ENCODE peak calls at places on chromosomes 3 and 15, in six cellular contexts. S is NCI-H1930, H is NCI-H1105 treated with DMSO at 0.1 percent for 48 hours, G is T-helper 2 cell, I is lung microvascular endothelial cell, T is neural crest cell. Y is an unnamed sample.

GRCh38 chr15:82122754-82123400 is 77.1 kb upstream of the MEX3B start:
- DNase-seq in I (peak; percentile 93), S (no peak), T (no peak), G (no peak), H (no peak), Y (no peak)

GRCh38 chr3:77354958-77355357 is 315.1 kb downstream of the ROBO2 start:
- DNase-seq in G (no peak), H (no peak), I (no peak), T (no peak), S (no peak), Y (no peak)

GRCh38 chr3:81394656-81395055 is 366.8 kb downstream of the GBE1 start:
- DNase-seq in I (no peak), S (peak; percentile 49), G (no peak), T (no peak), H (peak; percentile 25), Y (no peak)

GRCh38 chr15:78087944-78088772 is 4.2 kb upstream of the SH2D7 start:
- DNase-seq in I (no peak), G (no peak), T (no peak), S (no peak), H (no peak), Y (no peak)

GRCh38 chr15:88653200-88654064 is 14.6 kb downstream of the ISG20 start:
- DNase-seq in H (no peak), I (no peak), S (no peak), G (no peak), T (no peak), Y (no peak)

GRCh38 chr3:24220859-24221657 is 273.6 kb downstream of the THRB start:
- DNase-seq in H (no peak), T (no peak), S (no peak), G (no peak), I (peak; percentile 86), Y (no peak)

GRCh38 chr3:27639271-27639670 is 82.9 kb downstream of the EOMES start:
- DNase-seq in I (no peak), T (no peak), G (no peak), S (no peak), H (no peak), Y (peak; percentile 34)

GRCh38 chr15:91291673-91292072 is 191.6 kb downstream of the SV2B start:
- DNase-seq in H (no peak), I (peak; percentile 2), S (no peak), T (no peak), G (no peak), Y (no peak)

GRCh38 chr15:55764398-55764797 is 21.4 kb upstream of the PRTG start:
- DNase-seq in H (no peak), S (no peak), T (no peak), G (no peak), I (no peak), Y (no peak)

GRCh38 chr15:87227846-87228245 is 1028.7 kb downstream of the NTRK3 start:
- DNase-seq in H (no peak), S (no peak), G (no peak), I (no peak), T (no peak), Y (no peak)

GRCh38 chr3:52817860-52818259 is 12.6 kb downstream of the ITIH4 start:
- DNase-seq in S (no peak), H (no peak), G (no peak), I (no peak), T (no peak), Y (no peak)

GRCh38 chr15:44726136-44726535 is 10.2 kb upstream of the TRIM69 start:
- DNase-seq in T (no peak), H (no peak), S (no peak), G (no peak), I (no peak), Y (no peak)

GRCh38 chr15:78392430-78392829 is 45.6 kb upstream of the IREB2 start:
- DNase-seq in T (no peak), H (peak; percentile 83), S (no peak), G (no peak), I (no peak), Y (no peak)

GRCh38 chr3:196528639-196529233 is 13.6 kb upstream of the SMCO1 start:
- DNase-seq in G (peak; percentile 68), T (peak; percentile 86), H (peak; percentile 49), I (peak; percentile 62), S (peak; percentile 81), Y (peak; percentile 65)

GRCh38 chr3:124606180-124606579 is 124.1 kb upstream of the UMPS start:
- DNase-seq in H (no peak), I (no peak), T (no peak), G (no peak), S (no peak), Y (no peak)

GRCh38 chr3:151305081-151305777 is 11.4 kb downstream of the GPR87 start:
- DNase-seq in G (no peak), H (no peak), I (peak; percentile 59), S (no peak), T (no peak), Y (no peak)

GRCh38 chr3:51340311-51340829 is 44.7 kb upstream of the MANF start:
- DNase-seq in I (peak; percentile 90), S (no peak), G (no peak), T (no peak), H (no peak), Y (no peak)

GRCh38 chr3:53243165-53243564 is 12.7 kb downstream of the TKT start:
- DNase-seq in H (no peak), G (no peak), S (no peak), T (peak; percentile 18), I (peak; percentile 32), Y (no peak)

GRCh38 chr3:153731036-153731435 is 390.2 kb upstream of the ARHGEF26 start:
- DNase-seq in S (no peak), I (no peak), H (no peak), T (no peak), G (no peak), Y (no peak)

GRCh38 chr15:64782751-64783150 is 7.4 kb upstream of the RBPMS2 start:
- DNase-seq in I (no peak), T (no peak), S (no peak), H (no peak), G (no peak), Y (no peak)

GRCh38 chr3:126149960-126150515 is 30.3 kb downstream of the ALDH1L1 start:
- DNase-seq in H (no peak), G (no peak), S (no peak), I (no peak), T (peak; percentile 0), Y (no peak)

GRCh38 chr3:112409061-112409460 is 76.1 kb downstream of the CD200 start:
- DNase-seq in G (no peak), I (no peak), H (no peak), T (no peak), S (no peak), Y (no peak)

GRCh38 chr3:50616003-50616769 is 765 bp upstream of the MAPKAPK3 start:
- DNase-seq in H (peak; percentile 72), G (peak; percentile 55), S (peak; percentile 50), I (peak; percentile 83), T (peak; percentile 78), Y (peak; percentile 80)

GRCh38 chr15:96851613-96852012 is 521.1 kb downstream of the NR2F2 start:
- DNase-seq in T (no peak), G (no peak), H (no peak), S (no peak), I (peak; percentile 49), Y (no peak)

GRCh38 chr3:55678521-55679216 is 191.6 kb upstream of the WNT5A start:
- DNase-seq in S (no peak), I (no peak), T (no peak), G (no peak), H (no peak), Y (no peak)